ENCODE peak calls at places on chromosomes 1 and 21, in four cellular contexts. Y, D, F and E are unnamed samples. For H3K4me1, the result is how much of the 10 kb centered on the place peaks cover.

GRCh38 chr1:20723159-20723536 is 5.3 kb upstream of the KIF17 start:
- DNase-seq in Y (no peak), D (no peak), F (no peak), E (no peak)

GRCh38 chr1:183632087-183632486 is 3.5 kb downstream of the ARPC5 start:
- DNase-seq in Y (no peak), D (no peak), F (no peak), E (peak)

GRCh38 chr1:228804640-228805413 is 69.5 kb downstream of the RHOU start:
- DNase-seq in Y (no peak), D (no peak), F (peak), E (no peak)

GRCh38 chr1:47579809-47580208 is 142.0 kb downstream of the FOXD2 start:
- DNase-seq in Y (no peak), D (no peak), F (no peak), E (no peak)

GRCh38 chr1:68165665-68166064 is 66.7 kb downstream of the WLS start:
- DNase-seq in Y (no peak), D (no peak), F (no peak), E (no peak)

GRCh38 chr1:225651376-225651871 is 1.5 kb downstream of the ENAH start:
- DNase-seq in Y (no peak), D (no peak), F (no peak), E (peak)

GRCh38 chr1:56686171-56686570 is 41.1 kb downstream of the PRKAA2 start:
- DNase-seq in Y (no peak), D (no peak), F (no peak), E (peak)

GRCh38 chr1:33098371-33098770 is 17.4 kb downstream of the AZIN2 start:
- DNase-seq in Y (no peak), D (no peak), F (no peak), E (peak)

GRCh38 chr1:2073382-2074230 is 23.4 kb downstream of the PRKCZ start:
- DNase-seq in Y (peak), D (no peak), F (no peak), E (peak)

GRCh38 chr1:235650341-235651169 is 971 bp upstream of the GNG4 start:
- DNase-seq in Y (no peak), D (no peak), F (peak), E (no peak)

GRCh38 chr1:108816049-108816882 is 40.6 kb downstream of the AKNAD1 start:
- DNase-seq in Y (peak), D (no peak), F (no peak), E (peak)

GRCh38 chr1:58881471-58881994 is 97.7 kb upstream of the JUN start:
- DNase-seq in Y (peak), D (no peak), F (no peak), E (peak)

GRCh38 chr1:65531972-65532570 is 111.6 kb downstream of the LEPR start:
- DNase-seq in Y (no peak), D (no peak), F (no peak), E (no peak)

GRCh38 chr1:172960019-172960418 is 90.7 kb downstream of the TNFSF18 start:
- DNase-seq in Y (no peak), D (no peak), F (no peak), E (peak)

GRCh38 chr1:172533511-172534116 is 664 bp downstream of the SUCO start:
- DNase-seq in Y (peak), D (no peak), F (no peak), E (peak)

GRCh38 chr1:29123871-29124365 is at the start of gene TMEM200B:
- DNase-seq in Y (no peak), D (no peak), F (no peak), E (no peak)

GRCh38 chr1:163875214-163875926 is 553.6 kb downstream of the NUF2 start:
- DNase-seq in Y (no peak), D (no peak), F (no peak), E (peak)

GRCh38 chr1:182249201-182249676 is 142.4 kb downstream of the GLUL start:
- DNase-seq in Y (peak), D (peak), F (no peak), E (no peak)

GRCh38 chr1:37038079-37038702 is 3.9 kb upstream of the GRIK3 start:
- DNase-seq in Y (peak), D (no peak), F (no peak), E (no peak)

GRCh38 chr1:6343506-6344405 is 49.8 kb downstream of the ACOT7 start:
- DNase-seq in Y (peak), D (no peak), F (peak), E (peak)

GRCh38 chr1:159990005-159990404 is 36.0 kb upstream of the SLAMF9 start:
- DNase-seq in Y (no peak), D (no peak), F (peak), E (no peak)

GRCh38 chr1:163366555-163366954 is 44.8 kb downstream of the NUF2 start:
- DNase-seq in Y (no peak), D (no peak), F (no peak), E (no peak)

GRCh38 chr1:3052501-3052900 is 16.5 kb upstream of the PRDM16 start:
- DNase-seq in Y (no peak), D (no peak), F (no peak), E (no peak)

GRCh38 chr1:119010201-119010600 is 22.1 kb upstream of the TBX15 start:
- DNase-seq in Y (no peak), D (no peak), F (no peak), E (peak)

GRCh38 chr1:12553963-12554362 is 64.0 kb downstream of the DHRS3 start:
- DNase-seq in Y (peak), D (no peak), F (no peak), E (no peak)

GRCh38 chr1:35675773-35676172 is 34.4 kb upstream of the PSMB2 start:
- DNase-seq in Y (no peak), D (no peak), F (no peak), E (peak)

GRCh38 chr1:209102120-209102519 is 481.4 kb upstream of the CAMK1G start:
- DNase-seq in Y (no peak), D (no peak), F (no peak), E (no peak)

GRCh38 chr1:52268372-52268771 is 97.6 kb downstream of the CC2D1B start:
- DNase-seq in Y (no peak), D (no peak), F (no peak), E (peak)

GRCh38 chr1:10107985-10108663 is 75.4 kb downstream of the UBE4B start:
- DNase-seq in Y (no peak), D (no peak), F (no peak), E (peak)

GRCh38 chr1:156898151-156898550 is 4.6 kb downstream of the PEAR1 start:
- DNase-seq in Y (no peak), D (no peak), F (no peak), E (peak)

GRCh38 chr21:36788116-36788515 is 89.2 kb downstream of the SIM2 start:
- DNase-seq in Y (no peak), D (no peak), F (no peak), E (no peak)

GRCh38 chr1:166695115-166695514 is 144.2 kb upstream of the POGK start:
- DNase-seq in Y (peak), D (no peak), F (no peak), E (no peak)

GRCh38 chr1:180929389-180929788 is 16.7 kb downstream of the KIAA1614 start:
- DNase-seq in Y (no peak), D (no peak), F (no peak), E (no peak)

GRCh38 chr1:235468970-235469369 is 35.3 kb downstream of the B3GALNT2 start:
- DNase-seq in Y (no peak), D (no peak), F (no peak), E (peak)

GRCh38 chr1:71046891-71047634 is 553 bp downstream of the PTGER3 start:
- DNase-seq in Y (peak), D (no peak), F (peak), E (no peak)

GRCh38 chr1:64745181-64745985 is 508 bp downstream of the RAVER2 start:
- DNase-seq in Y (peak), D (no peak), F (peak), E (no peak)

GRCh38 chr1:156371553-156372264 is 2.7 kb downstream of the RHBG start:
- DNase-seq in Y (peak), D (no peak), F (no peak), E (peak)

GRCh38 chr1:150148834-150149489 is 754 bp upstream of the PLEKHO1 start:
- DNase-seq in Y (no peak), D (no peak), F (no peak), E (no peak)

GRCh38 chr1:229508823-229509337 is 739 bp upstream of the NUP133 start:
- DNase-seq in Y (peak), D (no peak), F (no peak), E (no peak)

GRCh38 chr1:162210171-162210570 is 140.7 kb downstream of the NOS1AP start:
- DNase-seq in Y (no peak), D (no peak), F (no peak), E (no peak)
- H3K4me1 ChIP-seq in Y (under half), D (under half), F (under half), E (under half)

GRCh38 chr1:210447456-210448057 is 118.9 kb downstream of the HHAT start:
- DNase-seq in Y (no peak), D (no peak), F (no peak), E (no peak)

GRCh38 chr1:210445931-210446330 is 117.2 kb downstream of the HHAT start:
- DNase-seq in Y (no peak), D (no peak), F (no peak), E (no peak)

GRCh38 chr1:210448293-210448892 is 119.7 kb downstream of the HHAT start:
- DNase-seq in Y (peak), D (no peak), F (no peak), E (peak)

GRCh38 chr1:210446479-210446878 is 117.8 kb downstream of the HHAT start:
- DNase-seq in Y (no peak), D (no peak), F (no peak), E (peak)

DNA sequence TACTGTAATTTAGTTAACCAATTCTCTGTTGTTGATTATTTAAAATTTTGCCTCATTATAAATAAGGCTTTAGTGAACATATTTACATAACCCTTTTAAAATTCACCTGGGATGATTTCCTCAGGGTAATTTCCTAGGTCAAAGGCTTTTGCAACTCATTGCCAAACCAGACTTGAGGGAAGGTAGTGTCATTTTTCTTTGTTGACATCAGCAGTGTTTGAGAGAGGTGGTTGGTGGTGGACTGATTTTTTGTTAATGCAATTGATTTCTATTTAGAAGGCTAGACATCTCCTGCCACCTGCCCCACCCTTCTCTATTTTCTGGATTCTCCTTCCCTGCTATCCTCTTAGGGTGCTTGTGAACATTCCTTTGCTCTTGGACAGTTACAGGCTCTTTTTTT is 116.8 kb downstream of the HHAT start:
- DNase-seq in Y (no peak), D (no peak), F (no peak), E (no peak)
- TF ChIP-seq RFX5 in Y (no peak), D (no peak), F (no peak), E (no peak)

DNA sequence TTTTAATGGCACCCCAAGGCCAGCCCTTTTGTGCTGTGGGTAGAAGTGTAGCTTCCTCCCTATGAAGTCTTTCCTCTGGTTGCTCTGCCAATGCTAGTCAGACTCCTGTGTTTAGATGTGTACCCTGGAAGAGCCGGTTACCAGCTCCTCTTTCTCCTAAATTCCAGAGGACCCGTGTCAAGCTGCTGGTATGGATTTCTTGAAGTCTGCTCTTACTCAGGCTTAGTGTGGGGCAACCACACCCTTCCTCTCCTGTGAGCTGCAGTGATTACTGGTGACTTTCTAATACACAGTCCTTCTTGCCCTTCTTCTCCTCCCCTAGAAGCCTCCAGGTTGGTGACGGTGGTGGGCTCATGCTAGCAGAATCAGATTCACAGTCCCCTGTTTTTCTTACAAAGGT is 74.1 kb upstream of the AKT3 start:
- DNase-seq in Y (no peak), D (no peak), F (no peak), E (peak)
- TF ChIP-seq CHD1 in Y (no peak), D (no peak), F (no peak), E (no peak)

GRCh38 chr1:196152975-196153374 is 455.3 kb downstream of the KCNT2 start:
- DNase-seq in Y (no peak), D (no peak), F (no peak), E (no peak)
- H3K4me1 ChIP-seq in Y (under half), D (under half), F (under half), E (under half)

GRCh38 chr1:17243274-17243673 is 5.6 kb upstream of the PADI3 start:
- DNase-seq in Y (no peak), D (no peak), F (no peak), E (no peak)
- TF ChIP-seq RFX5 in Y (no peak), D (no peak), F (no peak), E (no peak)

DNA sequence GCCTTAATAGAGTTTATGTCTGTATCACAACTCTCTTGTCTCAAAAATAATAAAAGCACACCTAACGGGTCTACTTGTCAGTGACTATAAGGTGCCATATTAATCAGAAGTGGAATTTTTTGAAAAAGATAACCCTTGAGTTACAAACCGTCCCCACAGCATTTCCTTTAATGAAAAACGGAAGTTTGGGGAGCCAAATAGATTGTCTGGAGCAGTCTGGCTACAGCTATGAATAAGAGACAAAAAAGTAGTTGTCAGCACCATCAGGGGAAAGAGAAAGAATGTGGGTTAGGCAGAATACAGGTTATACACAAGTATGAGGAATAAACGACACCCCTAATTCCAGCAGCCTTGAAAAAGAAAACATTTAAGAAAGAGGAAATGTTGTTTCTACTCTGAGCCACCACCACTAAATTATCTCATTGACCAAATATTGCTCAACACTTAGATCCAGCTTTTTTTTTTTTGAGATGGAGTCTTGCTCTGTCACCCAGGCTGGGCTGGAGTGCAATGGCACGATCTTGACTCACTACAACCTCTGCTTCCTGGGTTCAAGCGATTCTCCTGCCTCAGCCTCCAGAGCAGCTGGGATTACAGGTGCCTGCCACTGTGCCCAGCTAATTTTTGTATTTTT is 29.4 kb upstream of the USP24 start:
- DNase-seq in Y (no peak), D (no peak), F (no peak), E (peak)
- TF ChIP-seq CHD1 in Y (no peak), D (no peak), F (no peak), E (no peak)

GRCh38 chr1:244860914-244861610 is 3.3 kb downstream of the HNRNPU start:
- DNase-seq in Y (no peak), D (no peak), F (no peak), E (no peak)
- H3K4me1 ChIP-seq in Y (under half), D (under half), F (under half), E (under half)